ENCODE peak calls at places on chromosomes 16 and 17, in five cellular contexts. T, P, I, A and S are unnamed samples.
A peak's percentile ranks its signal among the peaks of the same experiment; 100 is the strongest.

GRCh38 chr17:81295678-81296381 is 723 bp upstream of the SLC38A10 start:
- DNase-seq in A (peak; percentile 54), T (no peak), P (peak; percentile 35), I (peak; percentile 83), S (peak; percentile 72)

GRCh38 chr17:28398280-28398981 is 7.6 kb downstream of the SLC46A1 start:
- DNase-seq in P (no peak), I (no peak), T (no peak), A (no peak), S (peak; percentile 15)

GRCh38 chr17:265726-266125 is 84.3 kb upstream of the DOC2B start:
- DNase-seq in T (no peak), A (peak; percentile 29), P (no peak), I (no peak), S (no peak)

GRCh38 chr16:13795131-13795530 is 124.8 kb upstream of the ERCC4 start:
- DNase-seq in T (no peak), A (no peak), P (no peak), I (no peak), S (no peak)

GRCh38 chr17:82229686-82230626 is 1.1 kb downstream of the SLC16A3 start:
- DNase-seq in I (peak; percentile 49), A (no peak), T (no peak), P (peak; percentile 28), S (no peak)

GRCh38 chr16:4477966-4478365 is 1.8 kb downstream of the HMOX2 start:
- DNase-seq in T (no peak), A (no peak), I (no peak), P (peak; percentile 57), S (no peak)

GRCh38 chr16:1825864-1826690 is 548 bp downstream of the HAGH start:
- DNase-seq in I (no peak), T (no peak), P (peak; percentile 11), A (no peak), S (peak; percentile 66)

GRCh38 chr16:23929237-23929636 is 93.5 kb downstream of the PRKCB start:
- DNase-seq in T (no peak), A (no peak), I (no peak), P (no peak), S (no peak)

GRCh38 chr16:80614908-80615696 is 74.3 kb downstream of the DYNLRB2 start:
- DNase-seq in A (no peak), I (peak; percentile 55), P (peak; percentile 69), T (no peak), S (no peak)

GRCh38 chr16:13150181-13150885 is 248.9 kb downstream of the SHISA9 start:
- DNase-seq in A (no peak), P (no peak), T (no peak), I (no peak), S (no peak)

GRCh38 chr16:86346034-86346433 is 164.3 kb upstream of the FOXF1 start:
- DNase-seq in I (no peak), T (no peak), P (no peak), A (no peak), S (no peak)

GRCh38 chr16:58187657-58188430 is 10.1 kb downstream of the CSNK2A2 start:
- DNase-seq in I (no peak), T (no peak), P (no peak), A (no peak), S (no peak)

GRCh38 chr16:72959301-72959996 is 88.5 kb downstream of the ZFHX3 start:
- DNase-seq in I (no peak), A (no peak), T (no peak), P (no peak), S (no peak)

GRCh38 chr16:77788196-77789084 is at the start of gene VAT1L:
- DNase-seq in I (peak; percentile 44), T (no peak), A (peak; percentile 82), P (peak; percentile 53), S (peak; percentile 32)

GRCh38 chr16:76963614-76964315 is 227.2 kb upstream of the MON1B start:
- DNase-seq in I (no peak), T (no peak), P (no peak), A (no peak), S (no peak)

GRCh38 chr17:16886655-16887322 is 85.1 kb downstream of the TNFRSF13B start:
- DNase-seq in A (no peak), T (no peak), P (no peak), I (no peak), S (no peak)

GRCh38 chr17:59427425-59427921 is 96.0 kb downstream of the YPEL2 start:
- DNase-seq in I (peak; percentile 20), T (no peak), P (peak; percentile 68), A (peak; percentile 41), S (peak; percentile 68)

GRCh38 chr16:19662351-19662750 is 55.7 kb downstream of the KNOP1 start:
- DNase-seq in A (no peak), T (no peak), P (no peak), I (no peak), S (no peak)

GRCh38 chr17:17540278-17540906 is 44.2 kb upstream of the RASD1 start:
- DNase-seq in A (no peak), I (no peak), T (no peak), P (no peak), S (no peak)

GRCh38 chr16:21260870-21261791 is 17.0 kb downstream of the CRYM start:
- DNase-seq in P (peak; percentile 93), T (no peak), A (peak; percentile 37), I (peak; percentile 89), S (no peak)

GRCh38 chr16:50601341-50601740 is 53.1 kb downstream of the NKD1 start:
- DNase-seq in T (no peak), P (no peak), I (no peak), A (no peak), S (no peak)

GRCh38 chr17:82118178-82118814 is 20.3 kb upstream of the FASN start:
- DNase-seq in P (no peak), T (no peak), A (no peak), I (no peak), S (no peak)

GRCh38 chr16:27770271-27771196 is 220.6 kb downstream of the KATNIP start:
- DNase-seq in P (no peak), I (no peak), A (no peak), T (no peak), S (no peak)

DNA sequence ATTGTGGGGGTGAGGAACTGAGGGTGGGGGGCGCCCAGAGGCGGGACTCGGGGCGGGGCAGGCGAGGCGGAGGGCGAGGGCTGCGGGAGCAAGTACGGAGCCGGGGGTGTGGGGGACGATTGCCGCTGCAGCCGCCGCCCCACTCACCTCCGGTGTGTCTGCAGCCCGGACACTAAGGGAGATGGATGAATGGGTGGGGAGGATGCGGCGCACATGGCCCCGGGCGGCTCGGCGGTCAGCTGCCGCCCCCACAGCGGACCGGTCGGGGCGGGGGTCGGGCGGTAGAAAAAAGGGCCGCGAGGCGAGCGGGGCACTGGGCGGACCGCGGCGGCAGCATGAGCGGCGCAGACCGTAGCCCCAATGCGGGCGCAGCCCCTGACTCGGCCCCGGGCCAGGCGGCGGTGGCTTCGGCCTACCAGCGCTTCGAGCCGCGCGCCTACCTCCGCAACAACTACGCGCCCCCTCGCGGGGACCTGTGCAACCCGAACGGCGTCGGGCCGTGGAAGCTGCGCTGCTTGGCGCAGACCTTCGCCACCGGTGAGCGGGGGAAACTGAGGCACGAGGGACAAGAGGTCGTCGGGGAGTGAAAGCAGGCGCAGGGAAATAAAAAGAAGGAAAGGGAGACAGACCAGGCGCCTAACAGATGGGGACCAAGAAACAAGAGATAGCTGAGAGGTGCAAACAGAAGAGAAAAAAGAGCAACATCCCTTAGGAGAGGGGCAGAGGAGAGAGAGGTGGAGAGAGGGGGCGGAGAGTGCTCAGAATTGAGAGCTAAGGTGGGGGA is at the start of gene PNMT:
- DNase-seq in A (peak; percentile 82), P (peak; percentile 63), T (no peak), I (peak; percentile 78), S (peak; percentile 75)
- H3K4me3 ChIP-seq in A (peak within 1 kb of the TSS; percentile 29), P (peak within 1 kb of the TSS; percentile 36), T (peak within 1 kb of the TSS; percentile 32), I (peak within 1 kb of the TSS; percentile 38), S (peak within 1 kb of the TSS; percentile 21)

GRCh38 chr16:53713403-53714013 is 9.6 kb downstream of the FTO start:
- DNase-seq in T (no peak), P (peak; percentile 28), I (no peak), A (no peak), S (no peak)
- H3K4me3 ChIP-seq in T (no peak overlapping the region), P (no peak overlapping the region), I (no peak overlapping the region), A (no peak overlapping the region), S (no peak overlapping the region)

GRCh38 chr17:57956311-57957119 is 1.3 kb upstream of the CUEDC1 start:
- DNase-seq in A (no peak), T (no peak), I (no peak), P (no peak), S (peak; percentile 1)
- H3K4me3 ChIP-seq in A (no peak overlapping the region), T (no peak overlapping the region), I (peak overlapping the region; percentile 92), P (no peak overlapping the region), S (no peak overlapping the region)

GRCh38 chr17:41519501-41520224 is 973 bp upstream of the KRT15 start:
- DNase-seq in P (no peak), T (no peak), I (no peak), A (no peak), S (no peak)

GRCh38 chr17:41520821-41521521 is 2.3 kb upstream of the KRT15 start:
- DNase-seq in T (no peak), A (no peak), I (no peak), P (no peak), S (no peak)

GRCh38 chr17:41516828-41517283 is 1.8 kb downstream of the KRT15 start:
- DNase-seq in I (no peak), T (no peak), A (no peak), P (no peak), S (peak; percentile 66)

GRCh38 chr17:41518031-41518430 is 659 bp downstream of the KRT15 start:
- DNase-seq in A (no peak), I (no peak), P (no peak), T (no peak), S (no peak)

GRCh38 chr17:41518789-41519449 is at the start of gene KRT15:
- DNase-seq in I (no peak), P (no peak), T (no peak), A (no peak), S (no peak)
- H3K4me3 ChIP-seq in I (no peak within 1 kb of the TSS), P (no peak within 1 kb of the TSS), T (peak within 1 kb of the TSS; percentile 29), A (no peak within 1 kb of the TSS), S (no peak within 1 kb of the TSS)

DNA sequence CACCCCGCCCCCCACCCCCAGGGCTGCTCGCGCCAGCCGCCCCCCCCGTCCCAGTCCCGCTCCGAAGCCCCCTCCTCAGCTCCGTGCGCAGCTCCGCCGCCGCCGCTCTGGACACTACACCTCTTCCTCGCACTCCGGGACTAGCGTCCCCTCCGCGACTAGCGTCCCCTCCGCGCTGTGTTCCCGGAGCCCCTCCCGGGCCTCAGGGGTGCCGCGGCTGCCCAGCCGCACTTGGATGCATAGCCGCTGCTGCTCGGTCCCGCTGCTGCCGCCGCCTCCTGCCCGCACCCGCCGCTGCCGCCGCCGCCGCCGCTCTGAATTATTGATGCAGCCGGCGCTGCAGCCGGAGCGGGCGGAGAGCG is at the start of gene CBLN1:
- DNase-seq in I (no peak), T (no peak), A (no peak), P (no peak), S (no peak)
- H3K4me3 ChIP-seq in I (peak within 1 kb of the TSS; percentile 57), T (peak within 1 kb of the TSS; percentile 22), A (peak within 1 kb of the TSS; percentile 55), P (peak within 1 kb of the TSS; percentile 59), S (peak within 1 kb of the TSS; percentile 38)

DNA sequence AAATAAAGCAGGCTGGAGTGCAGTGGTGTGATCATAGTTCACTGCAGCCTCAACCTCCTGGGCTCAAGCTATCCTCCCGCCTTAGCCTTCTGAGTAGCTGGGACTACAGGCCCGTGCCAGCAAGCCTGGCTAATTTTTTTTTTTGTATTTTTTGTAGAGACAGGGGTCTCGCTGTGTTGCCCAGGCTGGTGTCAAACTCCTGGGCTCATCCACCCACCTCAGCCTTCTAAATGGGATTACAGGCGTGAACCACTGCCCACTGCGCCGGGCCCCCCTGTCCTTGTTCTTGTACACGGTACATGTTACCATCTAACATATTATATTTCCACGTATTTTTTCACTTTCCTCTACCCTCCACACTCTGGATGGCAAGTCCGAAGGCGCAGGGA is 3.1 kb upstream of the CDH3 start:
- DNase-seq in P (no peak), T (no peak), I (no peak), A (no peak), S (no peak)
- H3K4me3 ChIP-seq in P (no peak overlapping the region), T (no peak overlapping the region), I (no peak overlapping the region), A (no peak overlapping the region), S (no peak overlapping the region)